ENCODE peak calls at places on chromosome 5, in four cellular contexts. One of them, this sample, is unnamed.

GRCh38 chr5:89374144-89374784 is 491.3 kb upstream of the MEF2C start:
- DNase-seq in GM12878: no peak
- DNase-seq in K562: no peak
- DNase-seq in HepG2: no peak
- DNase-seq in this sample: no peak

GRCh38 chr5:3226171-3226570 is 369.5 kb upstream of the IRX1 start:
- DNase-seq in GM12878: no peak
- DNase-seq in K562: no peak
- DNase-seq in HepG2: no peak
- DNase-seq in this sample: no peak

GRCh38 chr5:172010278-172010677 is 3.8 kb upstream of the FBXW11 start:
- DNase-seq in GM12878: no peak
- DNase-seq in K562: no peak
- DNase-seq in HepG2: peak
- DNase-seq in this sample: no peak

GRCh38 chr5:90353254-90353653 is 56.3 kb downstream of the CETN3 start:
- DNase-seq in GM12878: no peak
- DNase-seq in K562: no peak
- DNase-seq in HepG2: no peak
- DNase-seq in this sample: no peak

GRCh38 chr5:115349001-115349817 is 52.8 kb upstream of the CCDC112 start:
- DNase-seq in GM12878: no peak
- DNase-seq in K562: no peak
- DNase-seq in HepG2: peak
- DNase-seq in this sample: no peak

GRCh38 chr5:194603-195209 is 3.4 kb downstream of the LRRC14B start:
- DNase-seq in GM12878: no peak
- DNase-seq in K562: no peak
- DNase-seq in HepG2: no peak
- DNase-seq in this sample: no peak

GRCh38 chr5:82137205-82137604 is 140.9 kb downstream of the RPS23 start:
- DNase-seq in GM12878: no peak
- DNase-seq in K562: no peak
- DNase-seq in HepG2: no peak
- DNase-seq in this sample: no peak

GRCh38 chr5:52560366-52560765 is 227.3 kb upstream of the ITGA1 start:
- DNase-seq in GM12878: no peak
- DNase-seq in K562: no peak
- DNase-seq in HepG2: no peak
- DNase-seq in this sample: no peak

GRCh38 chr5:38794986-38795385 is 50.8 kb upstream of the OSMR start:
- DNase-seq in GM12878: no peak
- DNase-seq in K562: no peak
- DNase-seq in HepG2: no peak
- DNase-seq in this sample: no peak

GRCh38 chr5:10630126-10630525 is 66.3 kb downstream of the ANKRD33B start:
- DNase-seq in GM12878: no peak
- DNase-seq in K562: no peak
- DNase-seq in HepG2: no peak
- DNase-seq in this sample: no peak

GRCh38 chr5:175478384-175479124 is at the start of gene SFXN1:
- DNase-seq in GM12878: no peak
- DNase-seq in K562: peak
- DNase-seq in HepG2: peak
- DNase-seq in this sample: peak

GRCh38 chr5:125286266-125286665 is 539.8 kb upstream of the ZNF608 start:
- DNase-seq in GM12878: no peak
- DNase-seq in K562: no peak
- DNase-seq in HepG2: no peak
- DNase-seq in this sample: no peak

GRCh38 chr5:77777281-77777892 is 1.2 kb upstream of the TBCA start:
- DNase-seq in GM12878: no peak
- DNase-seq in K562: no peak
- DNase-seq in HepG2: peak
- DNase-seq in this sample: no peak

GRCh38 chr5:1409386-1410110 is 35.7 kb downstream of the SLC6A3 start:
- DNase-seq in GM12878: no peak
- DNase-seq in K562: peak
- DNase-seq in HepG2: no peak
- DNase-seq in this sample: peak

GRCh38 chr5:96256795-96257470 is 176.1 kb downstream of the PCSK1 start:
- DNase-seq in GM12878: no peak
- DNase-seq in K562: no peak
- DNase-seq in HepG2: no peak
- DNase-seq in this sample: no peak

GRCh38 chr5:34718516-34718915 is 62.4 kb downstream of the RAI14 start:
- DNase-seq in GM12878: no peak
- DNase-seq in K562: no peak
- DNase-seq in HepG2: no peak
- DNase-seq in this sample: no peak

GRCh38 chr5:117680421-117680820 is 1105.8 kb upstream of the SEMA6A start:
- DNase-seq in GM12878: no peak
- DNase-seq in K562: no peak
- DNase-seq in HepG2: no peak
- DNase-seq in this sample: no peak

GRCh38 chr5:178331491-178331981 is 98.9 kb upstream of the PHYKPL start:
- DNase-seq in GM12878: no peak
- DNase-seq in K562: no peak
- DNase-seq in HepG2: no peak
- DNase-seq in this sample: no peak

GRCh38 chr5:116320486-116320885 is 235.7 kb downstream of the COMMD10 start:
- DNase-seq in GM12878: no peak
- DNase-seq in K562: no peak
- DNase-seq in HepG2: no peak
- DNase-seq in this sample: no peak

GRCh38 chr5:145946112-145946861 is 9.9 kb downstream of the SH3RF2 start:
- DNase-seq in GM12878: peak
- DNase-seq in K562: no peak
- DNase-seq in HepG2: peak
- DNase-seq in this sample: no peak

GRCh38 chr5:33281507-33281906 is 159.3 kb upstream of the TARS1 start:
- DNase-seq in GM12878: no peak
- DNase-seq in K562: no peak
- DNase-seq in HepG2: no peak
- DNase-seq in this sample: no peak

GRCh38 chr5:45262061-45262590 is 434.1 kb downstream of the HCN1 start:
- DNase-seq in GM12878: no peak
- DNase-seq in K562: no peak
- DNase-seq in HepG2: no peak
- DNase-seq in this sample: peak

GRCh38 chr5:95331358-95331757 is 46.5 kb upstream of the MCTP1 start:
- DNase-seq in GM12878: no peak
- DNase-seq in K562: no peak
- DNase-seq in HepG2: no peak
- DNase-seq in this sample: no peak

GRCh38 chr5:102715405-102715804 is 39.7 kb upstream of the PAM start:
- DNase-seq in GM12878: no peak
- DNase-seq in K562: no peak
- DNase-seq in HepG2: no peak
- DNase-seq in this sample: no peak

GRCh38 chr5:6729400-6730310 is 16.4 kb downstream of the TENT4A start:
- DNase-seq in GM12878: no peak
- DNase-seq in K562: no peak
- DNase-seq in HepG2: no peak
- DNase-seq in this sample: no peak

GRCh38 chr5:123756325-123756664 is 244.3 kb downstream of the CSNK1G3 start:
- DNase-seq in GM12878: no peak
- DNase-seq in K562: no peak
- DNase-seq in HepG2: no peak
- DNase-seq in this sample: no peak

GRCh38 chr5:129082225-129083136 is 12.1 kb upstream of the ISOC1 start:
- DNase-seq in GM12878: no peak
- DNase-seq in K562: peak
- DNase-seq in HepG2: no peak
- DNase-seq in this sample: no peak

GRCh38 chr5:126490167-126490937 is 67.1 kb downstream of the GRAMD2B start:
- DNase-seq in GM12878: no peak
- DNase-seq in K562: no peak
- DNase-seq in HepG2: no peak
- DNase-seq in this sample: peak

GRCh38 chr5:66933066-66933465 is 263.5 kb downstream of the CD180 start:
- DNase-seq in GM12878: no peak
- DNase-seq in K562: no peak
- DNase-seq in HepG2: no peak
- DNase-seq in this sample: no peak

GRCh38 chr5:68395844-68396523 is 180.4 kb downstream of the PIK3R1 start:
- DNase-seq in GM12878: no peak
- DNase-seq in K562: no peak
- DNase-seq in HepG2: peak
- DNase-seq in this sample: no peak

DNA sequence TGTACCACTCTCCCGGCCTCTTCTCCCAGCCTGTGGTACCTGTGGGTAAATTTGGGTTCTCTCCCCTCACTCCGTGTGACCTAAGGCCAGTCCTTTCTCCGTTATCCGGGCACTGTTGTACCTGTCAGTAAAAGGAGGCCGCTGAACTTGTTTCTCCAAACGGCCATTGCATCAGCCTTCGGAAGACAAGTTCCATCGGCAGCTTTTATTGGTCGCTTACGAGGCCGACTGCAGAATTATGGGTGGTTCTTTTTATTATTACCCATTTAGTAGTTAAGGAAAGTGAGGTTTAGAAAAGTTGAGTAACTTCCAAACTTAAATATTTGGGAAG is 558 bp downstream of the GRPEL2 start:
- DNase-seq in GM12878: no peak
- DNase-seq in K562: no peak
- DNase-seq in HepG2: no peak
- DNase-seq in this sample: no peak
- TF ChIP-seq TCF7 in GM12878: no peak
- TF ChIP-seq TCF7 in K562: no peak
- TF ChIP-seq TCF7 in HepG2: no peak
- TF ChIP-seq TCF7 in this sample: no peak

DNA sequence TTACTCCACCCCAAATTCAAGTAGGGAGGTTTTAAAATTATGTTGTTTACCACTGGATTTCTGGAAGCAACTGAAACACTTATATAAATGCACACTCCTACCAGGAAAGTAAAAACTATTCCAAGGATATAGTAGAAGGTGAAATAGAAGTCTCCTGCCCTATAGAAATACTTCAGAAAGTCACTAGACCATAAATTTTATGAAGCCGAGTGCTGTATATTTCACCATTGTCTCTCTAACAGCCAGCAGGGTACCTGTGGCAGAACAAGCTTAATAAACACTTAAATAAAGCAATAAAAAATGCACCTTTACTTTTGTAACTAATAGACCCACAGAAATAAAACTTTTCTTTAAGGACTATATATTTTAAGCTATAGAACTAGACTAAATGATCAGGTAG is 631.6 kb downstream of the PDE4D start:
- DNase-seq in GM12878: no peak
- DNase-seq in K562: no peak
- DNase-seq in HepG2: no peak
- DNase-seq in this sample: no peak
- TF ChIP-seq ETV6 in GM12878: no peak
- TF ChIP-seq ETV6 in K562: no peak
- TF ChIP-seq ETV6 in HepG2: no peak
- TF ChIP-seq ETV6 in this sample: no peak

GRCh38 chr5:131164931-131165727 is at the start of gene HINT1:
- DNase-seq in GM12878: peak
- DNase-seq in K562: peak
- DNase-seq in HepG2: peak
- DNase-seq in this sample: peak

GRCh38 chr5:131167615-131168014 is 2.6 kb upstream of the HINT1 start:
- DNase-seq in GM12878: no peak
- DNase-seq in K562: no peak
- DNase-seq in HepG2: no peak
- DNase-seq in this sample: no peak

GRCh38 chr5:131164161-131164930 is 710 bp downstream of the HINT1 start:
- DNase-seq in GM12878: no peak
- DNase-seq in K562: peak
- DNase-seq in HepG2: peak
- DNase-seq in this sample: peak

GRCh38 chr5:131160134-131160533 is 4.9 kb downstream of the HINT1 start:
- DNase-seq in GM12878: no peak
- DNase-seq in K562: no peak
- DNase-seq in HepG2: no peak
- DNase-seq in this sample: no peak

DNA sequence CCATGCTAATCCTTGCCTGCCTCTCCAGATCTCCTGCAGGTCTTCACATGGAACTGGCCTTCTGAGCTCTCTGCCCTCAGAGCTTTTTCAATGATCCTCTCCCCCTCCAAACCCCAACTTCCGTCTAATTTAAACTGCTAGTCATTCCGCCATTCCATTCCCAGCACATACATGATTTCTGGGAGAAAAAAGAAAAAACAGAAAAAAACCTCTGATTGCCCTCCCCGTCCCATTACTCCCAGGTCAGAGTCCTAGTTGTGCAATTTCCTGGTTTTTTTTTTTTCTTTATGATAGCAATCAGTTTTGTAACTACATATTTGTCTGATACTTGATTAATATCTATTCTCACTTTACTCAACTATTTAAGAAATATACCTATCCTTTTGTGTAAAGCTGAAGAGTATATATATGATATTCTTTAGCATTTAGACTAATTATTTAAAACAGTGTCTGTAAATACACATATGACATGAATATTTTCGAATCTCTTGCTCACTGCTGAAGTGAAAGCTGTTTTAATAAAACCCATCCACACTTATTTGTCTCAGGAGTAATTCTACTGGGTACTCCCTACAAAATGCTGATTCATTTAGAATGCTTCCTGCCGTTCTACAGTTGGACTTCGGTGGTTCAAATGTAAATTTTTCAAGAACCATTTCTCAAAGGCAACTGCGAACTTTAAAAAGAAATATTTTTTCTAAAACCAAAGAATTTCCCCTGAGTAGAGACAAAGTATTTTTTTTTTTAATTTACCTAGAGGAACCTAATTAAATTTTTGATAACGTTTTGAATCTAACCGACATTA is 1.5 kb downstream of the HINT1 start:
- DNase-seq in GM12878: no peak
- DNase-seq in K562: no peak
- DNase-seq in HepG2: peak
- DNase-seq in this sample: no peak
- TF ChIP-seq NR2C2 in GM12878: no peak
- TF ChIP-seq NR2C2 in K562: no peak
- TF ChIP-seq NR2C2 in HepG2: no peak
- TF ChIP-seq NR2C2 in this sample: no peak

DNA sequence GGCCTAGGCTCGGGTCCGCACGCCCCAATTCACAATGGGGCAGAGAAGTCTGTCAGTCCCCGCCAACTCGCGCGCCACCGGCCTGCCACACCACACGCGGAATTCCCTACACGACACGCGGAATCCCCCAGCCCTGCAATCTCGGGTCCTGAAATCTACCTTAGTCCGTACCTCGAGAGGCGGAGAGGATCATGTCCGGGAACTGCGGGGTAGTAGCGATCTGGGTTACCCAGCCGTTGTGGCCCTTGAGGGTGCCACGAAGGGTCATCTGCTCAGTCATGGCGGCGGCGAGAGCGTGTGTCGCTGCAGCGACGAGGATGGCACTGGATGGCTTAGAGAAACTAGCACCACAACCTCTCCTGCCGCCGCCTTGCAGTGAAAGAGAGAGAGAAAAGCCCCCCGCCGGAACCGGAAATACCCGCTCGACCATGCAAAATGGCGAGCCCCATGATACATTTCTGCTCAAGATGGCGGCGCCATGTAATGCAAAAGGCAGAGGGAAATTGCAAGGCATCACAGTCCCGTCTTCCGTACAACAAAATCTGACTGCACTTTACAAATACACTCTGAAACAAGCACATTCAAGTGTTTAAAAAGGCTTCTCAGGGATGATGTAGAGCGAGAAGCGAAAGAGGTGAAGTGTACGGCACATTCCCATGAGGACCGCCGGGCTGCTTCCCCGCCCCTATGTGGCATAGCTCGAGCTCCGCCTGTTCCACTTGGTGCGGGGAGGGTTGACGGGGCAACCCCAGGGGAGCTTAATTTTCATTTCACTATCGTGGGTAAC is at the start of gene RACK1:
- DNase-seq in GM12878: peak
- DNase-seq in K562: peak
- DNase-seq in HepG2: peak
- DNase-seq in this sample: peak
- TF ChIP-seq TCF7 in GM12878: no peak
- TF ChIP-seq TCF7 in K562: peak
- TF ChIP-seq TCF7 in HepG2: no peak
- TF ChIP-seq TCF7 in this sample: no peak

This sample was measured in WTC11.